ENCODE peak calls at places on chromosomes 3 and 15, in four cellular contexts. L is prostate gland, O is psoas muscle, S is WERI-Rb-1. Q is an unnamed sample. For H3K36me3 and H3K27me3, the result is how much of the 10 kb centered on the place peaks cover.

GRCh38 chr3:128408693-128409620 is 57.7 kb downstream of the DNAJB8 start:
- DNase-seq in S (peak), O (no peak), L (no peak), Q (peak)

GRCh38 chr3:124032351-124032880 is 40.5 kb upstream of the ROPN1 start:
- DNase-seq in S (peak), L (no peak), O (peak), Q (peak)

GRCh38 chr15:34795267-34796081 is at the start of gene ACTC1:
- DNase-seq in S (peak), L (no peak), O (peak), Q (peak)

GRCh38 chr3:182692021-182692420 is 101.3 kb upstream of the ATP11B start:
- DNase-seq in L (no peak), S (no peak), O (no peak), Q (no peak)

GRCh38 chr15:64004059-64004458 is 42.2 kb downstream of the DAPK2 start:
- DNase-seq in L (no peak), S (no peak), O (no peak), Q (no peak)

GRCh38 chr3:101634591-101635196 is 42.2 kb downstream of the ZBTB11 start:
- DNase-seq in S (no peak), O (no peak), L (no peak), Q (no peak)

GRCh38 chr15:58856090-58856489 is 77.4 kb downstream of the SLTM start:
- DNase-seq in O (no peak), S (no peak), L (no peak), Q (no peak)

GRCh38 chr3:4898454-4899313 is 80.6 kb upstream of the BHLHE40 start:
- DNase-seq in L (no peak), S (no peak), O (no peak), Q (no peak)

GRCh38 chr3:137409584-137409983 is 354.5 kb upstream of the SOX14 start:
- DNase-seq in L (no peak), S (peak), O (no peak), Q (peak)

GRCh38 chr3:43932921-43933320 is 242.2 kb downstream of the ABHD5 start:
- DNase-seq in S (no peak), O (no peak), L (no peak), Q (no peak)

GRCh38 chr15:96728591-96728990 is 398.1 kb downstream of the NR2F2 start:
- DNase-seq in O (no peak), S (no peak), L (no peak), Q (peak)

GRCh38 chr3:64038252-64038651 is 15.0 kb upstream of the PSMD6 start:
- DNase-seq in O (no peak), S (peak), L (no peak), Q (no peak)

GRCh38 chr15:55775316-55775715 is 32.4 kb upstream of the PRTG start:
- DNase-seq in L (no peak), O (no peak), S (no peak), Q (no peak)

GRCh38 chr3:40872562-40872961 is 326.7 kb upstream of the CTNNB1 start:
- DNase-seq in L (no peak), S (no peak), O (no peak), Q (no peak)

GRCh38 chr3:170486398-170486797 is 67.7 kb downstream of the CLDN11 start:
- DNase-seq in S (no peak), L (no peak), O (no peak), Q (no peak)

GRCh38 chr3:64134882-64135281 is 90.4 kb downstream of the PRICKLE2 start:
- DNase-seq in L (no peak), S (no peak), O (no peak), Q (no peak)

GRCh38 chr15:84855032-84855645 is 29.3 kb upstream of the SLC28A1 start:
- DNase-seq in L (peak), O (no peak), S (no peak), Q (no peak)

GRCh38 chr3:64190517-64191515 is 34.5 kb downstream of the PRICKLE2 start:
- DNase-seq in L (no peak), S (peak), O (no peak), Q (no peak)

GRCh38 chr15:80823995-80824394 is 44.8 kb downstream of the CEMIP start:
- DNase-seq in S (no peak), L (no peak), O (no peak), Q (no peak)

GRCh38 chr3:191499307-191500125 is 38.6 kb downstream of the PYDC2 start:
- DNase-seq in S (no peak), O (peak), L (peak), Q (peak)

GRCh38 chr3:124273651-124274050 is 281.7 kb upstream of the ROPN1 start:
- DNase-seq in L (no peak), S (no peak), O (no peak), Q (no peak)

GRCh38 chr3:88984266-88984665 is 123.2 kb upstream of the EPHA3 start:
- DNase-seq in O (no peak), L (no peak), S (no peak), Q (no peak)

GRCh38 chr3:63364909-63365308 is 86.8 kb downstream of the SYNPR start:
- DNase-seq in L (no peak), O (no peak), S (peak), Q (peak)

GRCh38 chr3:72150634-72151412 is 365.9 kb upstream of the PROK2 start:
- DNase-seq in S (no peak), O (no peak), L (no peak), Q (no peak)

GRCh38 chr3:72154391-72155300 is 369.7 kb upstream of the PROK2 start:
- DNase-seq in S (no peak), O (no peak), L (no peak), Q (no peak)

GRCh38 chr3:72153477-72154314 is 368.7 kb upstream of the PROK2 start:
- DNase-seq in S (no peak), L (no peak), O (no peak), Q (no peak)

GRCh38 chr3:72151465-72152238 is 366.7 kb upstream of the PROK2 start:
- DNase-seq in O (no peak), L (no peak), S (no peak), Q (no peak)

DNA sequence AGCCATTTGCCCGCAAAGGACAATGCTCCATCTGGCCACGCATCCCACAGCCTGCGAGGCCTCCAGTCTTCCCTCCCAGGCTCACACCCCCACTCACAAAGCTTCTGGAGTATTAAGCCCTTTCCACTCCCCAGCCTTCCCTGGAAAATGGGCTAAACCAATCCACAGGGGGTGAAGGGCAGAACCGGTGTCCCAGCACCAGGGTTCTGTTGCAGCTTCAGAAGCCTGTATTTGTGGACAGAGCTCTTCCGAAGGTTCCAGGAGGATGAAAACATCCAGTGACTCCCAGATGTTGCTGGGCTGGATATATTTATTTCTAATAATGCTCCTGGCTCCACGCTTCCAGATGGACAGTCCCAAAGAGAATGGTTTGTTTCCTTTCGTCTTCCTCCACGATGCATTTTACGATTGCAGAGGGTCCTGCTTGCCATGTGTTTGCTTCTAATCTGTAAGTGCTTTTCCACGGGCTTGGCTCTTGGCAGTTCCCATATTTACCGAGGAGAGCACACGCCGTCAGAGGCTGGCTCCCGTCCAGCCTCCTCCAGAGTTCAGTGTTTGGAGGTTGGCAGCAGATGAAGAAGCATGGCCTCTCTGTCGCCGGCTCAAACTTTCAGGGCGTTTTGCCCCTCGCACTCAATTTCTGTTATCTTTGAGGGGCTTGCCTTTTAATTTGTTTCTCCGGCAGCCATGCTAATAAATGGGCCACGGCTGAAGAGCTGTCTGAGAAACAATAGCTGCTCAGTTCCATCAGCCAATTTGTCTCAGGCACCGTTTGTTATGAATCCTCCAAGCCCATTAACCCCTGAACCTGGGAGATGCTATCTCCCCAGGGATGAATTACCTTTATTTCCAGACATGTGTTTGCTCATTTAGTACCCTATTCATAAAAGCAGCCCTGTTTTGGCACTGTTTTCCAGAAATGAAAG is 367.9 kb upstream of the PROK2 start:
- DNase-seq in L (peak), S (peak), O (peak), Q (no peak)
- H3K4me3 ChIP-seq in L (no peak), S (peak), O (peak), Q (no peak)

DNA sequence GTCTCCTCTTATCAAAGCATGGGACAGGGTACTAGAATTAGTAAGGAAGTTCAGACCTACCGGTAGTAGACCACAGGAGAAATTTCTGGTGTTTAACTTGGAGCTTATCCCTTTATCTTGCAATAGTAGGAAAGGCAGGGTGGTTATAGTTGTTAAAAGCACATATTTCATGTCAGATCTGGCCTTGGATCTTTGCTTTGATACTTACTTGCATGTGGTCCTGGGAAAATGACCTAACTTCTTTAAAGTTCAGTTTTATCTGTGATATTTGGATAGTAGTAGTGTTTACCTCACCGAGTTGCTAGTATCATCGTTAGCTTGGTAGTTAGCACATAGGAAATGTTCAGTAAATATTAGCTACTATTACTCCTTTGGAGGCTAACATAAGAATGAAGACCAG is 15.4 kb downstream of the EXOG start:
- DNase-seq in L (no peak), S (no peak), O (no peak), Q (no peak)
- H3K36me3 ChIP-seq in L (under half), S (under half), O (under half), Q (under half)

GRCh38 chr3:58215317-58216025 is 4.7 kb upstream of the DNASE1L3 start:
- DNase-seq in O (no peak), S (no peak), L (no peak), Q (no peak)

GRCh38 chr3:58218904-58219303 is 8.1 kb upstream of the DNASE1L3 start:
- DNase-seq in O (no peak), S (no peak), L (no peak), Q (no peak)

GRCh38 chr3:58216496-58217197 is 5.9 kb upstream of the DNASE1L3 start:
- DNase-seq in L (no peak), S (no peak), O (no peak), Q (no peak)

GRCh38 chr3:58214484-58215316 is 3.9 kb upstream of the DNASE1L3 start:
- DNase-seq in O (no peak), L (no peak), S (no peak), Q (no peak)

GRCh38 chr3:58217209-58217811 is 6.5 kb upstream of the DNASE1L3 start:
- DNase-seq in S (peak), L (peak), O (peak), Q (peak)
- H3K27me3 ChIP-seq in S (under half), L (under half), O (under half), Q (under half)

DNA sequence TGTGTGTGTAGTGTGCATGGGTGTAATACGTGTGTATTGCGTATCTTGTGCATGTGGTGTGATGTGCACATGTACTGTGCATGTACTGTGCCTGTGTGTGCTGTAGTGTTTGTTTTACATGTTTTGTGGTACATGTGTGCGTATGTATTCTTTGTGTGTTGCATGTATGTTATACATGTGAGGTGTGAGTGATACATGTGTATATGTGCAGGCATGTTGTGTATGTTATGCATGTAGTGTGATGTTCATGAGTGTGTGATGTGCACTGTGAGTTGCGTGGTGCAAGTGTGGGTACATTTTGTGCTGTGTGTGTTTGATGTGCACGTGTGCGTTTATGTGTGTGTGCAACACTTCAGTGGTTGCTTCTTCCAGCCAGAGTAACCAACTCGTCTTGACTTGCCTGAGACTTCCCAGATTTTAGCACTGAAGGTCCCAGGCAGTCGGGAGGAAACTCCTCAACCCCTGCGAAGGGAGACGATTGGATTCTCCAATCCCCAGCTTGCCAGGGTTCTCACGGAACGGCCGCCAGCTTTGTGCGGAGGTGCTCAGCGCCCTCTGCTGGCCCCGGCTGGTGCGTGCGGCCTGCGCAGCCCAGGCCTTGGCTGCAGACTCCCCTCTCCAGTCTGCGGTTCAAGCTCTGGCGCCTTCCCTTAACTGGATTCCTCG is 3.6 kb downstream of the GALNT15 start:
- DNase-seq in L (peak), O (peak), S (peak), Q (peak)
- H3K4me3 ChIP-seq in L (no peak), O (peak), S (no peak), Q (no peak)

DNA sequence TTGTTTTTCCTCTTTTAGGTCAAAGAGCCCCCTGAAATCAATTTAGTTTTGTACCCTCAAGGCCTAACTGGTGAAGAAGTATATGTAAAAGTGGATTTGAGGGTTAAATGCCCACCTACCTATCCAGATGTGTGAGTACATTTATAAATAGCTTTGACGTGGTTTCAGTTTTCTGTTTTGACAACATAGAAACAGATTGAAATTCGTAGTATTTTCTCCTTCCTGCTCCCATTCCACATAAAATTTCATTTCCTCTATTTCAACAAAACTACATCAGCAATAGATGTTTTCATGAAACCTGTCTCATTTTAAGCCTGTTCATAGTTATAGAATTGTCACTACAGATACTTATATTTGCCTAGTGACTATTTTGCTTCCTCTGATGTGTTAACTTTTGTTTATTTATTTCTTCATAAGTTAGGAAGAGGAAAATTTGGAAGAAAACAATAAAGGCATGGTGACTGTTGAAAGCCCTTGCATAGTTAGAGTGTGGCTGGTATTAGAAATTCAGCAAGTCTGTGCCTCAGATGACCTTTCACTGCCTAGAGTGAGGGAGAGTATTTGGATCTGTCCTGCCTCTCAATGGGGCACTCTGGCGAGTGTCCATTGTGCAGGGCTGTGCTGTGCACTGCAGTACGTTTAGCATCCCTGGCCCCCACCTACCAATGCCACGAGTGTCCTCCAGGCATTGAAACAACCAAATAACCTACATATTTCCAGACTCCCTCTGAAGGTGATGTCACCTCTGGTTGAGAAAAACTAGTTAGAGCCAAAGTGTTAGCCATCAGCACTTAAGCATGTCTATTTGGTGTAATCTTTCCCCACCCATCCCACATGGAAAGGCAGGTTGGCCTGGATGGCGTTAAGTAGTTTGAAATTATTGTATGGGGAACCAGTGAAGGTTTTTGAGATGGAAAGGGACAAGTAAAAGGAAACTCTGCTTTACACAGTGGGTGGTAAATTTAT is 5.9 kb downstream of the EIF2AK4 start:
- DNase-seq in O (no peak), S (no peak), L (no peak), Q (no peak)
- H3K36me3 ChIP-seq in O (under half), S (under half), L (under half), Q (under half)

GRCh38 chr3:24388159-24388558 is 106.5 kb downstream of the THRB start:
- DNase-seq in S (no peak), L (no peak), O (no peak), Q (no peak)
- H3K27me3 ChIP-seq in S (under half), L (under half), O (under half), Q (under half)

GRCh38 chr3:69541059-69541471 is 155.2 kb upstream of the FRMD4B start:
- DNase-seq in S (no peak), L (peak), O (no peak), Q (peak)
- H3K4me3 ChIP-seq in S (no peak), L (peak), O (peak), Q (peak)

GRCh38 chr15:30953731-30954378 is 37.6 kb downstream of the MTMR10 start:
- DNase-seq in S (no peak), L (no peak), O (peak), Q (peak)
- H3K36me3 ChIP-seq in S (half or more), L (under half), O (under half), Q (under half)

DNA sequence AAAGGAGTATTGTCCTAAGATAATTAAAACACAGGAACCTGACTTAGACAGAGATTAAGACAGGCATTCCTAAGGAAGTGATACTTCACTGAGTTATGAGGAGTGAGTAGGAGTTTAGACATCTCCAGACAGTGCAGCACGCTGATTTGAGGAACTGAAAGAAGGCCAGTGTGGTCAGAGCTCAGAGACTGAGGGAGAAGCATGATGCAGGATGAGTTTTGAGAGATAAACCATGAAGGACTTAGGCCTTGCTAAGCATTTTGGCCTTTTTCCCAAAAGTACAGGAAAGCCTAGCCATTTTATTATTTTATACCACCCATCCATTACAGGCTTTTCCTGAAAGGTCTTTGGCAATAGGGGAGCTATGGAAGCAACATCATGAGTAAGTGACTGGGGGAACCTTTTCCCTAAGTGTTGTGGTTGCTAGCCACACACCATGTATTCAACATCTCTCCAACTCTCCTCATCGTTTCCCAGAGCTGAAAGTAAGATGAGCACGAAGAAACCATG is 375.6 kb upstream of the TPRG1 start:
- DNase-seq in L (no peak), O (no peak), S (no peak), Q (no peak)
- H3K27me3 ChIP-seq in L (under half), O (under half), S (under half), Q (under half)

DNA sequence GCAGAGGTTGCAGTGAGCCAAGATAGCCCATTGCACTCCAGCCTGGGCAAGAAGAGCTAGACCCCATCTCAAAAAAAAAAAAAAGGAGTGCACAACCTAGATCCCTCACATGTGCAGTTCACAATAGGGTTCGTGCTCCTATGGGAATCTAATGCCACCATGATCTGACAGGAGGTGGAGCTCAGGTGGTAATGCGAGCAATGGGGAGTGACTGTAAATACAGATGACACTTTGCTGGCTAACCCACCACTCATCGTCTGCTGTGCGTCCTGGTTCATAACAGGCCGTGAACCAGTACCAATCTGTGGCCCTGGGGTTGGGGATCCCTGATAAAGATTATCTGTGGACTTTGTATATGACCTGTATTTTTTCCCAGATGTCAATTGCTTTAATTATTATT is 16.7 kb downstream of the USP8 start:
- DNase-seq in L (no peak), S (no peak), O (no peak), Q (no peak)
- H3K4me3 ChIP-seq in L (no peak), S (no peak), O (no peak), Q (no peak)

Q was measured in H7.